ENCODE peak calls at places on chromosomes 4 and X, in eight cellular contexts. V, E, N, Y, K, L, A and J are unnamed samples.

GRCh38 chr4:41148292-41148691 is 66.0 kb downstream of the APBB2 start:
- DNase-seq in A (no peak), K (no peak), V (no peak), E (no peak), N (no peak), Y (no peak), L (no peak), J (no peak)

GRCh38 chr4:181752516-181752915 is 490.7 kb upstream of the TENM3 start:
- DNase-seq in V (peak; percentile 73), E (no peak), L (no peak), K (no peak), Y (no peak), A (no peak), N (no peak), J (no peak)

GRCh38 chr4:107519057-107519456 is 201.0 kb downstream of the PAPSS1 start:
- DNase-seq in E (no peak), L (no peak), A (no peak), N (no peak), Y (peak; percentile 35), V (peak; percentile 42), K (peak; percentile 15), J (no peak)

GRCh38 chr4:139875456-139875855 is 209.8 kb downstream of the MGST2 start:
- DNase-seq in E (peak; percentile 82), N (no peak), L (no peak), A (no peak), V (no peak), K (no peak), Y (no peak), J (no peak)

GRCh38 chr4:151276787-151277557 is at the start of gene PRSS48:
- DNase-seq in L (peak; percentile 36), V (peak; percentile 58), Y (peak; percentile 77), E (peak; percentile 93), A (peak; percentile 78), K (peak; percentile 77), N (peak; percentile 64), J (peak; percentile 53)

GRCh38 chrX:12610079-12610478 is 181.1 kb upstream of the PRPS2 start:
- DNase-seq in Y (no peak), N (no peak), A (no peak), K (no peak), V (no peak), L (no peak), E (no peak), J (no peak)

GRCh38 chrX:24513416-24513815 is 48.3 kb downstream of the PDK3 start:
- DNase-seq in V (no peak), Y (no peak), K (no peak), A (no peak), N (no peak), E (no peak), L (no peak), J (no peak)

GRCh38 chr4:158164849-158165248 is 8.0 kb downstream of the GASK1B start:
- DNase-seq in N (no peak), K (no peak), E (no peak), L (no peak), Y (no peak), A (no peak), V (no peak), J (no peak)

GRCh38 chr4:127015616-127016015 is 617.1 kb upstream of the INTU start:
- DNase-seq in E (peak; percentile 28), A (no peak), V (no peak), K (no peak), Y (no peak), L (no peak), N (no peak), J (no peak)

GRCh38 chr4:171203425-171203824 is 609.8 kb upstream of the GALNTL6 start:
- DNase-seq in K (no peak), N (no peak), Y (no peak), A (no peak), E (no peak), L (no peak), V (no peak), J (no peak)

GRCh38 chrX:102976290-102976689 is 39.2 kb downstream of the RAB40AL start:
- DNase-seq in K (no peak), Y (no peak), A (no peak), L (no peak), V (no peak), E (no peak), N (no peak), J (no peak)

GRCh38 chr4:85370400-85371032 is 104.4 kb upstream of the ARHGAP24 start:
- DNase-seq in L (no peak), V (peak; percentile 34), Y (peak; percentile 28), N (peak; percentile 29), A (no peak), K (peak; percentile 24), E (peak; percentile 49), J (no peak)

GRCh38 chrX:24259544-24260240 is 54.2 kb downstream of the SUPT20HL2 start:
- DNase-seq in K (peak; percentile 26), L (no peak), E (peak; percentile 43), V (peak; percentile 32), Y (peak; percentile 30), A (no peak), N (peak; percentile 28), J (peak; percentile 49)

GRCh38 chr4:147799986-147800555 is 68.2 kb downstream of the ARHGAP10 start:
- DNase-seq in E (no peak), Y (no peak), A (no peak), L (peak; percentile 34), K (no peak), V (peak; percentile 78), N (no peak), J (no peak)

GRCh38 chr4:1976416-1977352 is 32.1 kb downstream of the NELFA start:
- DNase-seq in K (no peak), L (no peak), A (peak; percentile 39), E (peak; percentile 26), N (no peak), Y (no peak), V (no peak), J (no peak)

GRCh38 chrX:148316446-148316845 is 184.0 kb upstream of the AFF2 start:
- DNase-seq in L (no peak), K (no peak), N (no peak), Y (no peak), V (no peak), A (no peak), E (no peak), J (no peak)

GRCh38 chr4:168850016-168850415 is 160.0 kb downstream of the CBR4 start:
- DNase-seq in V (no peak), E (no peak), L (no peak), Y (no peak), K (no peak), N (no peak), A (no peak), J (no peak)
- H3K27ac ChIP-seq in V (no peak overlapping the region), E (no peak overlapping the region), L (no peak overlapping the region), Y (no peak overlapping the region), K (peak overlapping the region; percentile 90), N (no peak overlapping the region), A (no peak overlapping the region), J (no peak overlapping the region)

GRCh38 chrX:48648299-48648698 is 35.3 kb upstream of the WAS start:
- DNase-seq in E (peak; percentile 62), Y (peak; percentile 57), L (peak; percentile 32), V (peak; percentile 66), K (peak; percentile 21), A (peak; percentile 55), N (peak; percentile 13), J (peak; percentile 30)
- TF ChIP-seq CTCF in E (peak; percentile 47), Y (peak; percentile 44), L (peak; percentile 51), V (peak; percentile 36), K (peak; percentile 15), A (peak; percentile 36), N (no peak), J (no peak)

DNA sequence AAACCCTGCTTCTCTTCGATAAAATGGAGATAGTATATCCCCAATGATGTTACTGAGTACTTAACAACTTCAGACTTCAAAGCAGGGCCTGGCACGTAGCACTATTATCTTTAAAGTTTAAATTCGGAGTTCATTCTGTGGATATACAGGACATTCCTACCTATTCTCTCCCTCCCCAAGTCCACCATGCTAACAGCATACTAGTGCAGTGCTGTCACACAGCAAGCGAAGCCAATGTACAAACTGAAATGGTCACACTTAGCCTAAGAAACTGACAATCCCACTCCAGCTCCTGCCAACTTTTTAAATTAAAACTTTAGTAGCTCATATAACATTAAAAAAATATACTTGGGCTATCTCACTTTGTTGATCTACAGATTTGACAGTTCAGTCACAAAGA is 1.2 kb upstream of the DNAJB14 start:
- DNase-seq in A (no peak), E (no peak), Y (no peak), V (no peak), K (no peak), L (no peak), N (no peak), J (no peak)
- H3K27ac ChIP-seq in A (peak overlapping the region; percentile 83), E (no peak overlapping the region), Y (peak overlapping the region; percentile 96), V (peak overlapping the region; percentile 83), K (peak overlapping the region; percentile 96), L (peak overlapping the region; percentile 82), N (peak overlapping the region; percentile 7), J (no peak overlapping the region)

DNA sequence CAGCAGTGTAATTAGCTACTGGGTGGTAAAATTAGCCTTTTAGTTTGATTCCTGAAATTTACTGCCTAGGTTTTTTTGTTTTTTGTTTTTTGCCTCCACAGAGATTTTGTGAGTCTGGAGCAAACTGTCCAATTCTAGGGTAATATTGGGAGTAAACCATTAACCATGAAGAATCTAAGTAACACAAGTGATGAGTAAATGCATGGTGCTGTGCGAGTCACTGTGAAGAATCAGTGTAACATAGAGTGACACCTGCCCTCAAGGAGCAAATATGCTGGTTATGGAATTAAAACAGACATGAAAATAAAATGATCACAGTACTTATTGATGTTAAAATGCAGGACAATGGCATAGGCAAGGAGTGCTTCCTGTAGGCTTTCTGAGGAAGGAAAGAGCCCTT is 60.1 kb downstream of the LRP2BP start:
- DNase-seq in Y (no peak), A (no peak), K (no peak), V (no peak), N (no peak), E (no peak), L (no peak), J (no peak)
- TF ChIP-seq CTCF in Y (no peak), A (no peak), K (no peak), V (no peak), N (no peak), E (no peak), L (no peak), J (no peak)

GRCh38 chr4:7909966-7910720 is 29.5 kb downstream of the AFAP1 start:
- DNase-seq in N (no peak), A (no peak), V (no peak), L (no peak), E (no peak), Y (no peak), K (no peak), J (peak; percentile 42)

GRCh38 chr4:7910721-7911015 is 29.0 kb downstream of the AFAP1 start:
- DNase-seq in L (no peak), Y (no peak), V (no peak), N (no peak), E (no peak), K (no peak), A (no peak), J (no peak)

GRCh38 chr4:7909463-7909862 is 30.2 kb downstream of the AFAP1 start:
- DNase-seq in E (no peak), N (no peak), Y (no peak), V (no peak), L (no peak), A (no peak), K (no peak), J (no peak)

GRCh38 chr4:7907142-7907541 is 32.5 kb downstream of the AFAP1 start:
- DNase-seq in V (no peak), K (no peak), E (no peak), N (no peak), L (no peak), A (no peak), Y (no peak), J (no peak)

GRCh38 chr4:7908668-7909067 is 31.0 kb downstream of the AFAP1 start:
- DNase-seq in V (no peak), E (no peak), A (no peak), Y (no peak), L (no peak), K (no peak), N (no peak), J (no peak)
- H3K27ac ChIP-seq in V (no peak overlapping the region), E (no peak overlapping the region), A (no peak overlapping the region), Y (no peak overlapping the region), L (no peak overlapping the region), K (no peak overlapping the region), N (no peak overlapping the region), J (no peak overlapping the region)